ENCODE peak calls at places on chromosomes 1 and 21, in ten cellular contexts. One of them, this sample, is unnamed.

GRCh38 chr21:36330904-36331303 is 10.9 kb downstream of the MORC3 start:
- DNase-seq in pancreas: peak; percentile 54
- DNase-seq in tibial artery: no peak
- DNase-seq in heart left ventricle: no peak
- DNase-seq in neural progenitor cell: peak; percentile 57
- DNase-seq in neuronal stem cell: no peak
- DNase-seq in body of pancreas: peak; percentile 51
- DNase-seq in kidney: no peak
- DNase-seq in upper lobe of right lung: no peak
- DNase-seq in HCT116: peak; percentile 27
- DNase-seq in this sample: peak; percentile 53

GRCh38 chr1:26828352-26829093 is 2.0 kb downstream of the ZDHHC18 start:
- DNase-seq in pancreas: no peak
- DNase-seq in tibial artery: no peak
- DNase-seq in heart left ventricle: no peak
- DNase-seq in neural progenitor cell: no peak
- DNase-seq in neuronal stem cell: no peak
- DNase-seq in body of pancreas: no peak
- DNase-seq in kidney: no peak
- DNase-seq in upper lobe of right lung: peak; percentile 74
- DNase-seq in HCT116: no peak
- DNase-seq in this sample: no peak

GRCh38 chr1:93021539-93022134 is 57.4 kb upstream of the MTF2 start:
- DNase-seq in pancreas: no peak
- DNase-seq in tibial artery: no peak
- DNase-seq in heart left ventricle: no peak
- DNase-seq in neural progenitor cell: peak; percentile 41
- DNase-seq in neuronal stem cell: no peak
- DNase-seq in body of pancreas: no peak
- DNase-seq in kidney: no peak
- DNase-seq in upper lobe of right lung: no peak
- DNase-seq in HCT116: peak; percentile 42
- DNase-seq in this sample: peak; percentile 59

GRCh38 chr1:50704126-50704525 is 255.9 kb downstream of the FAF1 start:
- DNase-seq in pancreas: peak; percentile 13
- DNase-seq in tibial artery: no peak
- DNase-seq in heart left ventricle: no peak
- DNase-seq in neural progenitor cell: peak; percentile 52
- DNase-seq in neuronal stem cell: peak; percentile 27
- DNase-seq in body of pancreas: no peak
- DNase-seq in kidney: no peak
- DNase-seq in upper lobe of right lung: no peak
- DNase-seq in HCT116: peak; percentile 6
- DNase-seq in this sample: peak; percentile 50

GRCh38 chr21:36964832-36965719 is 1.4 kb downstream of the HLCS start:
- DNase-seq in pancreas: no peak
- DNase-seq in tibial artery: no peak
- DNase-seq in heart left ventricle: no peak
- DNase-seq in neural progenitor cell: no peak
- DNase-seq in neuronal stem cell: no peak
- DNase-seq in body of pancreas: no peak
- DNase-seq in kidney: no peak
- DNase-seq in upper lobe of right lung: no peak
- DNase-seq in HCT116: no peak
- DNase-seq in this sample: no peak

GRCh38 chr1:234708700-234709395 is 98.9 kb upstream of the IRF2BP2 start:
- DNase-seq in pancreas: no peak
- DNase-seq in tibial artery: no peak
- DNase-seq in heart left ventricle: no peak
- DNase-seq in neural progenitor cell: no peak
- DNase-seq in neuronal stem cell: no peak
- DNase-seq in body of pancreas: no peak
- DNase-seq in kidney: no peak
- DNase-seq in upper lobe of right lung: no peak
- DNase-seq in HCT116: no peak
- DNase-seq in this sample: no peak

GRCh38 chr1:186481303-186481888 is 20.5 kb upstream of the PDC start:
- DNase-seq in pancreas: no peak
- DNase-seq in tibial artery: no peak
- DNase-seq in heart left ventricle: no peak
- DNase-seq in neural progenitor cell: no peak
- DNase-seq in neuronal stem cell: no peak
- DNase-seq in body of pancreas: no peak
- DNase-seq in kidney: no peak
- DNase-seq in upper lobe of right lung: no peak
- DNase-seq in HCT116: no peak
- DNase-seq in this sample: no peak

GRCh38 chr21:14718957-14719356 is 172.8 kb upstream of the SAMSN1 start:
- DNase-seq in pancreas: no peak
- DNase-seq in tibial artery: no peak
- DNase-seq in heart left ventricle: no peak
- DNase-seq in neural progenitor cell: no peak
- DNase-seq in neuronal stem cell: no peak
- DNase-seq in body of pancreas: no peak
- DNase-seq in kidney: no peak
- DNase-seq in upper lobe of right lung: no peak
- DNase-seq in HCT116: no peak
- DNase-seq in this sample: no peak

DNA sequence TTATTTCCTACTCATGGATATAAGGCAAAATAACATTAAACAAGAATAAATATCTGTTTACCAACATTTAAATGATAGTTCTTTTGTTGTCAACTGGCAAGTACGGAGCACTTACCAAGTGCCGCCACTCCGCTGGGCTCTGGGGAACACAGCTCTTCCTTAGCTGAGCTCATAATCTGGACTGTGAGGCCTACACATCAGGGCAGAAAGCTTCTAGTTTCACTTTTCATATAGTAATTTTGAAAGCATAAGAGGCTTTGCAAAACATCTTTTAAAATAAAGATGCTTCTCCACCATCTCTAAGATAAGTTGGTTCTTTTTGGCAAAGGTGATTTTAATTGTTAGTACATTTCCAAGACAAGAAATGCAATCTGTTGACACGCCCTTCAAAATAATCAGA is 239.6 kb upstream of the C1orf105 start:
- DNase-seq in pancreas: no peak
- DNase-seq in tibial artery: peak; percentile 67
- DNase-seq in heart left ventricle: peak; percentile 48
- DNase-seq in neural progenitor cell: no peak
- DNase-seq in neuronal stem cell: no peak
- DNase-seq in body of pancreas: peak; percentile 13
- DNase-seq in kidney: peak; percentile 78
- DNase-seq in upper lobe of right lung: peak; percentile 59
- DNase-seq in HCT116: no peak
- DNase-seq in this sample: peak; percentile 49
- H3K4me1 ChIP-seq in pancreas: no peaks in the 10 kb centered on the region
- H3K4me1 ChIP-seq in tibial artery: peaks cover 11% of the 10 kb centered on the region
- H3K4me1 ChIP-seq in heart left ventricle: peaks cover 10% of the 10 kb centered on the region
- H3K4me1 ChIP-seq in neural progenitor cell: peaks cover 10% of the 10 kb centered on the region
- H3K4me1 ChIP-seq in neuronal stem cell: no peaks in the 10 kb centered on the region
- H3K4me1 ChIP-seq in body of pancreas: peaks cover 7% of the 10 kb centered on the region
- H3K4me1 ChIP-seq in kidney: peaks cover 3% of the 10 kb centered on the region
- H3K4me1 ChIP-seq in upper lobe of right lung: peaks cover 32% of the 10 kb centered on the region
- H3K4me1 ChIP-seq in HCT116: no peaks in the 10 kb centered on the region
- H3K4me1 ChIP-seq in this sample: peaks cover 60% of the 10 kb centered on the region

GRCh38 chr21:45551316-45551715 is 9.1 kb upstream of the SLC19A1 start:
- DNase-seq in pancreas: no peak
- DNase-seq in tibial artery: peak; percentile 29
- DNase-seq in heart left ventricle: no peak
- DNase-seq in neural progenitor cell: no peak
- DNase-seq in neuronal stem cell: no peak
- DNase-seq in body of pancreas: peak; percentile 10
- DNase-seq in kidney: peak; percentile 80
- DNase-seq in upper lobe of right lung: peak; percentile 46
- DNase-seq in HCT116: peak; percentile 63
- DNase-seq in this sample: no peak

GRCh38 chr21:45550552-45551210 is 8.4 kb upstream of the SLC19A1 start:
- DNase-seq in pancreas: no peak
- DNase-seq in tibial artery: peak; percentile 55
- DNase-seq in heart left ventricle: no peak
- DNase-seq in neural progenitor cell: no peak
- DNase-seq in neuronal stem cell: no peak
- DNase-seq in body of pancreas: peak; percentile 7
- DNase-seq in kidney: peak; percentile 75
- DNase-seq in upper lobe of right lung: peak; percentile 67
- DNase-seq in HCT116: no peak
- DNase-seq in this sample: no peak

GRCh38 chr21:45548711-45549491 is 6.7 kb upstream of the SLC19A1 start:
- DNase-seq in pancreas: no peak
- DNase-seq in tibial artery: peak; percentile 35
- DNase-seq in heart left ventricle: no peak
- DNase-seq in neural progenitor cell: no peak
- DNase-seq in neuronal stem cell: no peak
- DNase-seq in body of pancreas: no peak
- DNase-seq in kidney: peak; percentile 28
- DNase-seq in upper lobe of right lung: no peak
- DNase-seq in HCT116: no peak
- DNase-seq in this sample: peak; percentile 57

GRCh38 chr21:45551816-45552695 is 9.8 kb upstream of the SLC19A1 start:
- DNase-seq in pancreas: no peak
- DNase-seq in tibial artery: peak; percentile 63
- DNase-seq in heart left ventricle: no peak
- DNase-seq in neural progenitor cell: no peak
- DNase-seq in neuronal stem cell: no peak
- DNase-seq in body of pancreas: peak; percentile 8
- DNase-seq in kidney: peak; percentile 72
- DNase-seq in upper lobe of right lung: peak; percentile 63
- DNase-seq in HCT116: no peak
- DNase-seq in this sample: no peak

DNA sequence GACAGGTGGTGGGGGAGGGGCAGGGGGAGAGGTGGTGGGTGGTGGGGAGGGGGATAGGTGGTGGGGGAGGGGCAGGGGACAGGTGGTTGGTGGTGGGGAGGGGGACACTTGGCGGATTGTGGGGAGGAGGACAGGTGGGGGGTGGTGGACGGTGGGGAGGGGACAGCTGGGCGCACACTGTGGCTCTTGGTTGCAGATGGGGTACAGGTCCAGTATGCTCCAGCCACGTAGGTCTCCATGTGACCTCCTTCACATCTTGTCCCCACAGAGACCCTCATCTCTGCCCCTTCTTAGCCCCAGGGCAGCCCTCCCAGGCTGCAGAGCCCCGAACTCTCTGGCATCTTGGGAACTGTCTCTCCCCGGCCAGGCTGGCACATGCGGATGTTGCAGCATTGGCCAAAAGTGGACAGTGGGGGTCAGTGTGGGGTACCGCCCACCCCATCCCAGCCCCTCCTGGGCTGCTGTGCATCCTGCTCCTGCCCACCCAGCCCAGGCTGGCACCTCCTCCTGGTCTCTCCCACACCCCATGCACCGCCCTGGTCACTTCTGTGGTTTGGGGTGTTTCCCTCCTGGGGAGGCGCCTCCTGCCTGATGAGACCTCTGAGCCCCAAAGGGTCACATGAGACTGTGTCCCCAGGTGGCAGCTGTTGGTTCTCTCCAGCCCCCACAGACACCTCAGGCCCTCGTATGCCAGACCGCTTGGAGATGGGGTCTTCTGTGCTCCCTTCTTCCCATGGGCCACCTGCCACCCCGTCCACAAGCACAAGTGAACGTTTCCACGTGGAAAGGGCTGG is 7.6 kb upstream of the SLC19A1 start:
- DNase-seq in pancreas: no peak
- DNase-seq in tibial artery: peak; percentile 58
- DNase-seq in heart left ventricle: no peak
- DNase-seq in neural progenitor cell: no peak
- DNase-seq in neuronal stem cell: no peak
- DNase-seq in body of pancreas: peak; percentile 10
- DNase-seq in kidney: peak; percentile 77
- DNase-seq in upper lobe of right lung: peak; percentile 65
- DNase-seq in HCT116: no peak
- DNase-seq in this sample: no peak
- H3K4me3 ChIP-seq in pancreas: no peak overlapping the region
- H3K4me3 ChIP-seq in tibial artery: no peak overlapping the region
- H3K4me3 ChIP-seq in heart left ventricle: no peak overlapping the region
- H3K4me3 ChIP-seq in neural progenitor cell: no peak overlapping the region
- H3K4me3 ChIP-seq in neuronal stem cell: no peak overlapping the region
- H3K4me3 ChIP-seq in body of pancreas: no peak overlapping the region
- H3K4me3 ChIP-seq in kidney: no peak overlapping the region
- H3K4me3 ChIP-seq in upper lobe of right lung: no peak overlapping the region
- H3K4me3 ChIP-seq in HCT116: no peak overlapping the region
- H3K4me3 ChIP-seq in this sample: no peak overlapping the region

DNA sequence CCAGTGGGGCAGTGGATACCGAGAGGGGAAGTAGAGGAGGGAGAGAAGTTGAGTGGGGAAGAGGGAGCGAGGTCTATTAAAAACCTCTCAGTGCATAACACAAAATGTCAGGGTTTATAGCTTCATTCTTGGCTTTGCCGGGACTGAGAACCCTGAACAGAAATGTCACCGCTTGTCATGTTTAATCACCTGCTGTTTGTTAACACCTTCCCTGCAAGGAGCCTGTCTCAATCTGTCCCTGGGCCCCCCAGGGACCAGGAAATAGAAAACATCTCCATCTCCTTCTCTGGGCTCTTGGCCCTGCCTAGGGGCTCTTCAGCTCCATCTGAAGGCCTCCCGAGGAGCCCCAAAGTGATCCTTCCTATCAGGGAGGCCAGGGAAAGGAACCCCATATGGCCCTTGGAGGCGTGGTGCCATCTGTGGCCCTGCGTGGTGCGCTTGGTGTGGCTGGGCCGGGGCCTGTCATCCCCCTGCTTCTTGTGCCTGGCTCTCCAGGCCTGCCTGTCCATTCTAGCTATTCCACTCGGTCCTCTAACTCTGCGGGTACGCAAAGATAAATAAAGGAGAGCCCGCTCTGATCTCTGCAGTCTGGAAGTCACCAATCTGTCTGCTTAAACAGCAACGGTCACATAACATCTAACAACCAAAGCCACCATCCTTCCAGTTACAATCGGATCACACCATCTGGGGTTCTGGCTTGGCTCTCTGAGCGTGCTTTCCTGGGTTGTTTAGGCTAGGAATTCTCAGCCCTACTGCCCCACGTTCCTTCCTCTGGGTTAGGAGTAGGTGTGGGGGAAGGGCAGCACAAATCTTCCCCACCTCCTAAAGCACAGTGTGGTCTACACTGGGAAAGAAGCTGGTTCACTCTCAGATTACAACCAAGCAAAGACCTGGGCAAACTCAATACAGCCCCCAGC is 113.7 kb downstream of the CASZ1 start:
- DNase-seq in pancreas: no peak
- DNase-seq in tibial artery: no peak
- DNase-seq in heart left ventricle: no peak
- DNase-seq in neural progenitor cell: no peak
- DNase-seq in neuronal stem cell: no peak
- DNase-seq in body of pancreas: no peak
- DNase-seq in kidney: no peak
- DNase-seq in upper lobe of right lung: no peak
- DNase-seq in HCT116: no peak
- DNase-seq in this sample: no peak
- H3K4me1 ChIP-seq in pancreas: peaks cover 48% of the 10 kb centered on the region
- H3K4me1 ChIP-seq in tibial artery: peaks cover 78% of the 10 kb centered on the region
- H3K4me1 ChIP-seq in heart left ventricle: peaks cover 80% of the 10 kb centered on the region
- H3K4me1 ChIP-seq in neural progenitor cell: peaks cover 79% of the 10 kb centered on the region
- H3K4me1 ChIP-seq in neuronal stem cell: peaks cover 53% of the 10 kb centered on the region
- H3K4me1 ChIP-seq in body of pancreas: peaks cover 90% of the 10 kb centered on the region
- H3K4me1 ChIP-seq in kidney: peaks cover 63% of the 10 kb centered on the region
- H3K4me1 ChIP-seq in upper lobe of right lung: peaks cover 74% of the 10 kb centered on the region
- H3K4me1 ChIP-seq in HCT116: peaks cover 25% of the 10 kb centered on the region
- H3K4me1 ChIP-seq in this sample: peaks cover 65% of the 10 kb centered on the region

DNA sequence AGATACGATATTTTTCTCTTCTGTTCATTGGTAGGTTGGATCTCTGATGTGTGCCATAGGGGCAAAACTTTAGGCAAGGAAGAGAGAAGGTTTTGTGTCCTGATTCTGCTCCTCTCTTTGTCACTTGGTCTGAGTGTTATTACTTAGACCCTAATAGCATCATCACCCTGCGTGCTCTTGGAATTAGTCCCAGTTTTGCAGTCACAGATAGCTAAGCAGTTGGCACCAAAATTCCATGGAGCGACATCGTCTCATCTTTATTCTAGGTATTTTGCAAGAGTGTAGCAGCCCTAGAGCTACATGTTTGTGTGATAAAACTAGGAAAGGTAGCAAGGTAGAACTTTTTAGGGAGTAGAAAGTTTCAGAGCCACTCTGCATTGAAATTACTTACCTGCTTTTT is 23.8 kb downstream of the PIP5K1A start:
- DNase-seq in pancreas: no peak
- DNase-seq in tibial artery: peak; percentile 19
- DNase-seq in heart left ventricle: no peak
- DNase-seq in neural progenitor cell: no peak
- DNase-seq in neuronal stem cell: no peak
- DNase-seq in body of pancreas: no peak
- DNase-seq in kidney: no peak
- DNase-seq in upper lobe of right lung: no peak
- DNase-seq in HCT116: no peak
- DNase-seq in this sample: no peak
- H3K4me3 ChIP-seq in pancreas: no peak overlapping the region
- H3K4me3 ChIP-seq in tibial artery: no peak overlapping the region
- H3K4me3 ChIP-seq in heart left ventricle: no peak overlapping the region
- H3K4me3 ChIP-seq in neural progenitor cell: no peak overlapping the region
- H3K4me3 ChIP-seq in neuronal stem cell: no peak overlapping the region
- H3K4me3 ChIP-seq in body of pancreas: no peak overlapping the region
- H3K4me3 ChIP-seq in kidney: no peak overlapping the region
- H3K4me3 ChIP-seq in upper lobe of right lung: no peak overlapping the region
- H3K4me3 ChIP-seq in HCT116: no peak overlapping the region
- H3K4me3 ChIP-seq in this sample: no peak overlapping the region

This sample was measured in hepatocyte.